ENCODE peak calls at places on chromosomes 11 and 22, in four cellular contexts. V, B, K and I are unnamed samples.

GRCh38 chr11:106920899-106921504 is 97.3 kb downstream of the GUCY1A2 start:
- DNase-seq in K (no peak), B (no peak), V (no peak), I (no peak)

GRCh38 chr11:90737328-90738050 is 514.6 kb upstream of the CHORDC1 start:
- DNase-seq in V (no peak), K (no peak), B (no peak), I (no peak)

GRCh38 chr11:46237248-46238077 is 40.0 kb upstream of the CREB3L1 start:
- DNase-seq in V (peak; percentile 80), K (peak; percentile 46), B (no peak), I (no peak)

GRCh38 chr22:50114221-50114981 is 24.6 kb downstream of the MOV10L1 start:
- DNase-seq in B (no peak), K (no peak), V (peak; percentile 92), I (no peak)

GRCh38 chr11:64571410-64572091 is 19.5 kb upstream of the SLC22A12 start:
- DNase-seq in K (peak; percentile 61), V (no peak), B (no peak), I (no peak)

GRCh38 chr11:203945-204586 is 3.1 kb downstream of the BET1L start:
- DNase-seq in B (no peak), K (no peak), V (no peak), I (no peak)

GRCh38 chr22:46908641-46909107 is 146.2 kb downstream of the TBC1D22A start:
- DNase-seq in K (no peak), V (no peak), B (no peak), I (no peak)

GRCh38 chr22:21450320-21450831 is 16.8 kb upstream of the TMEM191C start:
- DNase-seq in V (no peak), K (no peak), B (peak; percentile 34), I (no peak)

GRCh38 chr11:95891423-95892177 is 32.3 kb downstream of the MTMR2 start:
- DNase-seq in K (no peak), V (no peak), B (no peak), I (no peak)

GRCh38 chr11:60912223-60912850 is 1.6 kb upstream of the TMEM109 start:
- DNase-seq in K (no peak), V (no peak), B (no peak), I (no peak)

GRCh38 chr11:95068549-95068948 is 1.8 kb downstream of the SRSF8 start:
- DNase-seq in V (peak; percentile 93), B (peak; percentile 78), K (peak; percentile 89), I (no peak)

GRCh38 chr11:103436131-103436770 is 327.0 kb downstream of the DYNC2H1 start:
- DNase-seq in B (no peak), K (no peak), V (no peak), I (no peak)

GRCh38 chr11:114319716-114320328 is 23.6 kb downstream of the NNMT start:
- DNase-seq in V (no peak), K (no peak), B (no peak), I (no peak)

GRCh38 chr11:128165572-128165971 is 421.8 kb downstream of the ETS1 start:
- DNase-seq in K (no peak), V (no peak), B (no peak), I (no peak)

GRCh38 chr22:22730655-22731373 is 86.4 kb downstream of the GGTLC2 start:
- DNase-seq in B (no peak), V (no peak), K (no peak), I (no peak)

GRCh38 chr22:32202539-32203180 is 2.2 kb downstream of the RFPL2 start:
- DNase-seq in B (no peak), K (peak; percentile 71), V (peak; percentile 45), I (no peak)

GRCh38 chr11:115065314-115065713 is 387.0 kb downstream of the NXPE2 start:
- DNase-seq in V (no peak), K (no peak), B (no peak), I (no peak)

GRCh38 chr11:121426476-121427454 is 25.3 kb upstream of the SORL1 start:
- DNase-seq in B (no peak), K (peak; percentile 56), V (no peak), I (no peak)

GRCh38 chr11:86814775-86815174 is 14.4 kb downstream of the PRSS23 start:
- DNase-seq in K (no peak), B (no peak), V (peak; percentile 46), I (no peak)

GRCh38 chr11:45250035-45250693 is 36.0 kb downstream of the SYT13 start:
- DNase-seq in K (no peak), V (no peak), B (no peak), I (no peak)

GRCh38 chr11:73173755-73174494 is 31.8 kb upstream of the FCHSD2 start:
- DNase-seq in B (no peak), V (no peak), K (peak; percentile 47), I (no peak)

GRCh38 chr11:128260398-128260797 is 327.0 kb downstream of the ETS1 start:
- DNase-seq in V (no peak), B (no peak), K (no peak), I (no peak)

GRCh38 chr22:20920881-20921203 is 3.6 kb downstream of the CRKL start:
- DNase-seq in V (no peak), B (no peak), K (no peak), I (no peak)

GRCh38 chr22:26883393-26883792 is 226.0 kb downstream of the MIAT start:
- DNase-seq in B (no peak), K (no peak), V (no peak), I (no peak)

GRCh38 chr11:94494200-94494545 is 389 bp downstream of the ANKRD49 start:
- DNase-seq in V (no peak), K (no peak), B (no peak), I (no peak)

GRCh38 chr22:28892175-28892731 is 8.9 kb downstream of the ZNRF3 start:
- DNase-seq in B (no peak), K (no peak), V (no peak), I (no peak)

GRCh38 chr11:27722117-27722844 is 22.0 kb upstream of the BDNF start:
- DNase-seq in B (no peak), K (peak; percentile 7), V (peak; percentile 26), I (no peak)

GRCh38 chr11:76728778-76729177 is 54.4 kb upstream of the TSKU start:
- DNase-seq in V (no peak), B (no peak), K (no peak), I (no peak)

GRCh38 chr22:26848244-26848920 is 191.0 kb downstream of the MIAT start:
- DNase-seq in B (no peak), K (no peak), V (no peak), I (no peak)

GRCh38 chr11:5737091-5737490 is 843 bp downstream of the OR56B1 start:
- DNase-seq in B (no peak), K (no peak), V (no peak), I (no peak)

GRCh38 chr11:120079750-120080610 is 57.9 kb downstream of the TRIM29 start:
- DNase-seq in B (no peak), V (no peak), K (no peak), I (no peak)

GRCh38 chr22:18078329-18079041 is 695 bp downstream of the PEX26 start:
- DNase-seq in V (peak; percentile 26), B (no peak), K (peak; percentile 60), I (no peak)

DNA sequence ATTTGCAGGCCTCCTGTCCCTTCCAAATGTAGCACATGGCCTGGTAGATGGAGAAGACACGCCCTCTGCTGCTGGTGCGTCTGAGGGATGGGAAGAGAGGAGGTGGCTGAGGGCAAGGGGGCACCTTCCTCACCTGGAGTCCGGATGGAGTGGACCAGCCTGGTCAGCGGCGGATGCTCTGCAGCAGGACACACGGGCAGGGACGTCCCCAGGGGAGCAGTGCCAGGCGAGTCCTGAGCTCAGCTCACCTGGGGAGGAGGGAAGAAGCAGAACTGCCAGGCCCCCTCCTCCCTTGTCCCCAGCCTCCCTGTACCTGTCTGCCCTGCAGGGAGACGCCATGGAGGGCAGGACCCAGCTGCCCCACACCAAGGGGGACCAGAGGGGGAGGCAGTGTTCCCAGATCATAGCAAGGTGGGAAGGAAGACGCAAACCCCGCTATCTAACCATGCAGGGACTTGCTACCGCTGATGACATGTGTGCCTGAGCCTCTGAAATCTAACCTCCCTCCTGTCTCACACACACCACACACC is 1495.9 kb downstream of the BRD1 start:
- DNase-seq in V (no peak), K (no peak), B (peak; percentile 22), I (no peak)
- H3K9me3 ChIP-seq in V (peaks cover 9% of the 10 kb centered on the region), K (no peaks in the 10 kb centered on the region), B (peaks cover 5% of the 10 kb centered on the region), I (no peaks in the 10 kb centered on the region)

DNA sequence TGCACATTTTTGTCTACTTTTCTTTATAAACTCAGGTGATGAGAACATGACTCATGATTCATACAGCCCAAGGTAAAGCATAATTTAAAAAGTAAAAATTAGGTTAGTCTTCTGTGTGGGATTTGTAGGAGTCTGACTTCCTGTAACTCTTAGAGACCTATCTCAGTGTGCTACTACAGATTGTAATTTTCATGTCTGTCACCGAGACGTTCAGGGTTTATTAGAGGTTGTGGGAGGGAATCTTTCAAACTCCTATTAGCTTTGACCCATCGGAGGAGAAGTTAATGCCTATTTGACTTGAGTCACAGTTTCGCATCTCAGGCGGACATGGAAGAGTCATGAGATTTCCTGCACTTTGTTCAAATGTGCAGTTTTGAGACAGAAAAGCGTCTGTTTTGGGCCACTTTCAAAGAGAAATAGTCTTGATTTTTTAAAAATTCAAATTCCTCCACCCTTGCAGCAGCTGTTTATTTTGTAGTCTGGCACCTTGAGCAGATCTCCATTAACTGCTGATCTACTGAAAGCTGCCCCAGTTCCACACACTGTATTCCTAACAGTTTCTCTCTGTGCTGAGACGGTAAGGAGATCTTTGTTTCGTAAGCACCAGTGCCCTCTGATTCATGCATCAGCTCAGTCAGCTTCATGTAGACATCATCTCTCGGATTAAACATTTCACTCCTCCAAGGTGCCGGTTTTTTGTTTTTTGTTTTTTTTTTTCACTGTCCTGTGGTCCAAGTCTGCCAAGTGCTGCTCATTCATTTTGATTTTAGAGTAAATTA is 24.3 kb downstream of the ALKBH3 start:
- DNase-seq in V (peak; percentile 64), K (no peak), B (no peak), I (no peak)
- TF ChIP-seq POLR2AphosphoS5 in V (no peak), K (no peak), B (no peak), I (no peak)

GRCh38 chr22:24055283-24055682 is 44.2 kb downstream of the CABIN1 start:
- DNase-seq in B (no peak), V (no peak), K (no peak), I (no peak)
- H3K27ac ChIP-seq in B (no peak overlapping the region), V (no peak overlapping the region), K (no peak overlapping the region), I (no peak overlapping the region)

DNA sequence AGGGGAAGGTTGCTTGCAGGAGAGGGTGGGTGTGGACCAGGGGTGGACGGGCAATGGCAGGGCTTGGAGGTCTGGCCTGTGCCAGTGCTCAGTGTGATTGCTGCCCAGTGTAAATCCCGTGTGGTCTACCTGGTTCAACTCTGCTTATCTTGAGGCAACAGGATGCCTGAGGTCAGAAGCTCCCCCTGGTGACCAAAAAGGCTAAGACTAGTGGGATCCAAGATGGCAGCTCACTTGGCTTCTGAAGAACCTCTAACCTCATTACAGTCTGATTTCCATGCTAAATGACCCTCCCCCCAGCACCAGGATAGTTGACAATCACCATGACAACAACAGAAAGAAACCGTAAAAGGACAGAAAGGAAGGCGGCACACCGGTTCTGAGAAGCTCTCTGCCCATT is 398.3 kb downstream of the CTTN start:
- DNase-seq in V (no peak), K (no peak), B (no peak), I (no peak)
- H3K9me3 ChIP-seq in V (peaks cover 1% of the 10 kb centered on the region), K (peaks cover 15% of the 10 kb centered on the region), B (peaks cover 22% of the 10 kb centered on the region), I (peaks cover 5% of the 10 kb centered on the region)